ENCODE peak calls at places on chromosome 12, in eight cellular contexts. Q is choroid plexus epithelial cell, N is heart left ventricle, A is astrocyte, Z is nephron progenitor cell, Y is tibial artery, H is HFFc6, G is Peyer's patch. T is an unnamed sample.

GRCh38 chr12:86530996-86531655 is 274.9 kb upstream of the MGAT4C start:
- DNase-seq in N (no peak), A (no peak), Z (no peak), Q (peak; percentile 76), Y (no peak), H (no peak), G (no peak), T (no peak)

GRCh38 chr12:81626406-81626805 is 132.7 kb downstream of the PPFIA2 start:
- DNase-seq in N (no peak), G (no peak), A (no peak), H (no peak), Q (no peak), Y (no peak), Z (no peak), T (no peak)

GRCh38 chr12:15732341-15733061 is 56.7 kb downstream of the EPS8 start:
- DNase-seq in A (peak; percentile 77), N (no peak), Y (no peak), H (no peak), Q (peak; percentile 43), G (no peak), Z (no peak), T (no peak)

GRCh38 chr12:57047981-57048380 is 1.9 kb downstream of the MYO1A start:
- DNase-seq in N (no peak), Q (no peak), A (peak; percentile 14), H (peak; percentile 55), G (no peak), Y (no peak), Z (no peak), T (no peak)

GRCh38 chr12:113007166-113007565 is 28.8 kb downstream of the OAS2 start:
- DNase-seq in Y (no peak), N (no peak), H (peak; percentile 73), Z (no peak), A (peak; percentile 80), G (no peak), Q (peak; percentile 54), T (no peak)

GRCh38 chr12:118635276-118635675 is 258.9 kb downstream of the SUDS3 start:
- DNase-seq in Z (no peak), G (no peak), Q (no peak), N (no peak), A (no peak), H (no peak), Y (no peak), T (no peak)

GRCh38 chr12:90090929-90091651 is 382.5 kb upstream of the ATP2B1 start:
- DNase-seq in H (peak; percentile 91), A (peak; percentile 97), N (peak; percentile 5), Z (no peak), Y (peak; percentile 48), G (peak; percentile 70), Q (peak; percentile 78), T (no peak)

GRCh38 chr12:75945581-75945980 is 86.0 kb downstream of the PHLDA1 start:
- DNase-seq in Q (no peak), Z (no peak), A (no peak), Y (no peak), N (no peak), G (no peak), H (no peak), T (no peak)

GRCh38 chr12:41018010-41018409 is 170.1 kb upstream of the PDZRN4 start:
- DNase-seq in Z (no peak), H (no peak), Y (no peak), G (no peak), Q (no peak), N (no peak), A (no peak), T (no peak)

GRCh38 chr12:18275974-18276373 is 14.7 kb downstream of the PIK3C2G start:
- DNase-seq in Y (no peak), A (peak; percentile 72), H (peak; percentile 28), N (no peak), Z (no peak), G (no peak), Q (peak; percentile 19), T (no peak)

DNA sequence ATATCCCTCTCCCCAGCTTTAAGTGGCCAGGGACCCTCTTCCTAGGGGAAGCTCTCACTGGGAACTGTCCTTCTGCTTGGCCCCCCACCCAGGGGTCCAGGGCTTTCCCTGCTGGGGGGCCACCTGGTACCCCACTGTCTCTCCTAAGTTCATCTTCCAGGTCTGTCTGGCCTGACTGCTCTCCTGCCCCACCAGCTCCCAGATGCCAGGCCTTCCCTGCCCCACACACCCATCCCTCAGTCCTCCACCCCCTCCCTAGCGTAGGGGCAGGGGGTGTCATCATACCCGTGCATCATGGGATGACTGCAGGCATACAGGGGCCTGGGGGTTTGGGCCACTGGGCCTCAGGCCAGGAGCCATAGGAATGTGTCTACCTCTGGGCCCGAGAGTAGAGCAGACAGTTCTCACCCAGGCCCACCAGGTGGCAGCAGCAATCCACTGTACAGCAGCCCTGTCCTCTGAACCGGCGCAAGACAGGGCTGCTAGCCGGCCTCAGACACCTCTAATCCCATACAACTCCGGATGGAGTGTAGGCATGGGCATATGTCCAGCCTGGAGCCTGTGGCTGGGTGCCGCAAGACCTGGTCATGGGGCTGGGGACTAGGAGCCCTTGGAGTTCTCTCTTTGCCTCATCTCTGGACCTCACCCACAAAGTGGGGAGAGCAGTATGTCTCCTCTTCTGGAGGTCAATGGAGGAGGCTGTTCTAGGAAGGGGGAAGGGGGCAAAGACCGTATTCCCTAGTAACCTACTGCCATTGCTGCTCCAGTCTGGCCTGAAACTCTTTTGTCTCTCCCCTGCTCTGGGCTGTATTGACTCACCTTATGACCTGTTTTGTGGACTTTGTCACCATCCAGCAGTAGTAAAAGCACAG is 10.0 kb upstream of the SMARCD1 start:
- DNase-seq in Q (peak; percentile 89), N (peak; percentile 81), Z (peak; percentile 94), G (peak; percentile 91), Y (peak; percentile 77), A (peak; percentile 47), H (peak; percentile 81), T (peak; percentile 81)
- TF ChIP-seq CTCF in Q (peak; percentile 90), N (peak; percentile 93), Z (peak; percentile 86), G (peak; percentile 98), Y (peak; percentile 95), A (peak; percentile 82), H (peak; percentile 97), T (peak; percentile 53)

GRCh38 chr12:132342322-132342721 is 12.9 kb upstream of the GALNT9 start:
- DNase-seq in A (no peak), H (no peak), Z (peak; percentile 61), G (no peak), Q (no peak), N (no peak), Y (no peak), T (no peak)
- TF ChIP-seq CTCF in A (no peak), H (peak; percentile 57), Z (peak; percentile 54), G (no peak), Q (peak; percentile 61), N (no peak), Y (no peak), T (no peak)

DNA sequence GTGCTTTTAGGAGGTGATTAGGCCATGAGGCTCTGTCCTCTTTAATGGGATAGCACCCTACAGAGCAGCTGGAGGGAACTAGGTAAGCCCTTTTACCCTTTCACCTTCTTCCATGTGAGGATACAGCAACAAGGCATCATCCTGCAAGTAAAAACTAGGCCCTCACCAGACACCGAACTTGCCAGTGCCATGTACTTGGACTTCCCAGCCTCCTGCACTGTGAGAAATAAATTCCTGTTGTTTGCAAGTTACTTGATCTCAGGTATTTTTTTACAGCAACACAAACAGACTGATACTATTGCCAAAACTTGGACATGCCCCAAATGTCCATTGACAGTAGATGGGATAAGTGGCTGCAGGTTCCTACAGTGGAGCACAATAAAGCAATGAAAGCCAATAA is 85.8 kb upstream of the MAP1LC3B2 start:
- DNase-seq in G (no peak), Q (no peak), H (no peak), N (no peak), A (no peak), Y (no peak), Z (no peak), T (no peak)
- TF ChIP-seq CTCF in G (no peak), Q (no peak), H (no peak), N (no peak), A (no peak), Y (no peak), Z (no peak), T (no peak)

DNA sequence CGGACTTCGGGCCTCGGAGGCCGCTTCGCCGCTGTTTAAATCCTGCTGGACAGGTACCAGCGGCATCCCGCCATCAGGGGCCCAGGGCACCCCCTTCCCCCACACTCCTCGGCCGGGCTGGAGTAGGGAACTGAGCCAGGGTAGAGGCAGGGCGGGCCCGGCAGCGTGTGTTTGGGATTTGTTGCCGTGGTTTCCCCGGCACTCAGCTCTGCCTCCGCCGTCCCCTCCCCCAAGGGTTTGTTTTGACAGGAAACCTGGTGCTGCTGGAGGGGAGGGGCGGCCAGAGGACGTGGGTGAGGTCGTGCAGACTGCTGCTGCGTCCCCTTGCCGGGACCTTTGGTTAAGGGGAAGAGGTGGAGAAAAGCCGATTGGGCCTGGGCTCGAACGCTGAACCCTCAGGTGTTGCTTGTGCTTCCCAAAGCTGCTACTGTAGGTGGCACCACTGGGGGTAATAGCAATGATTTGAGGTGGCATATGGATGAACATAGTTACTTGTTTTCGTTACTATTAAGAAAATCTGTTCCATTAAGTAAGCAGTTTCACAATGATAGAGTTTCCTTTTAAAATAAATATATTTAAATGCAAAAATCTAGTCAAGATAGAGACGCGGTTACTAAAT is 778 bp downstream of the TCP11L2 start:
- DNase-seq in Q (peak; percentile 85), A (peak; percentile 44), H (peak; percentile 63), G (peak; percentile 91), N (peak; percentile 95), Y (peak; percentile 92), Z (peak; percentile 81), T (peak; percentile 78)
- TF ChIP-seq CTCF in Q (no peak), A (no peak), H (peak; percentile 37), G (no peak), N (no peak), Y (no peak), Z (no peak), T (no peak)

GRCh38 chr12:8032242-8033152 is at the start of gene FOXJ2:
- DNase-seq in Z (peak; percentile 84), Y (peak; percentile 57), G (peak; percentile 92), H (peak; percentile 32), N (peak; percentile 89), Q (peak; percentile 73), A (peak; percentile 43), T (peak; percentile 73)
- TF ChIP-seq CTCF in Z (peak; percentile 5), Y (no peak), G (no peak), H (peak; percentile 47), N (no peak), Q (peak; percentile 17), A (no peak), T (no peak)

GRCh38 chr12:103495783-103496456 is at the start of gene C12orf42:
- DNase-seq in N (no peak), Q (peak; percentile 4), H (peak; percentile 25), G (no peak), Z (peak; percentile 51), A (no peak), Y (no peak), T (peak; percentile 50)
- TF ChIP-seq CTCF in N (no peak), Q (peak; percentile 44), H (peak; percentile 74), G (peak; percentile 18), Z (peak; percentile 50), A (peak; percentile 32), Y (no peak), T (no peak)

T was measured in activated B cell treated with CpG ODN at 0.5 μM for 24 hours.